ENCODE peak calls at places on chromosome 13, in seven cellular contexts. M, U, B, T, K, L and A are unnamed samples.

GRCh38 chr13:21539687-21540086 is 64.3 kb downstream of the MICU2 start:
- DNase-seq in B (no peak), M (no peak), L (no peak), U (no peak), K (no peak), T (no peak), A (no peak)

GRCh38 chr13:29556742-29557141 is 38.7 kb downstream of the SLC7A1 start:
- DNase-seq in U (peak; percentile 55), T (no peak), K (no peak), M (no peak), L (peak; percentile 65), B (no peak), A (no peak)

GRCh38 chr13:47661076-47661475 is 340.0 kb downstream of the SUCLA2 start:
- DNase-seq in B (peak; percentile 83), T (peak; percentile 68), K (no peak), L (peak; percentile 7), M (no peak), U (peak; percentile 71), A (no peak)

GRCh38 chr13:30585748-30586262 is 31.9 kb upstream of the USPL1 start:
- DNase-seq in K (no peak), T (peak; percentile 69), L (no peak), B (peak; percentile 69), M (no peak), U (peak; percentile 92), A (no peak)

GRCh38 chr13:43171489-43171888 is 148.1 kb downstream of the DNAJC15 start:
- DNase-seq in B (no peak), L (no peak), T (no peak), M (no peak), K (no peak), U (no peak), A (no peak)

GRCh38 chr13:74765955-74766354 is 631.8 kb upstream of the KLF12 start:
- DNase-seq in B (no peak), T (no peak), U (no peak), L (no peak), M (no peak), K (no peak), A (no peak)

GRCh38 chr13:77507931-77508776 is 27.4 kb upstream of the SCEL start:
- DNase-seq in L (no peak), B (peak; percentile 95), U (peak; percentile 97), M (no peak), K (no peak), T (peak; percentile 35), A (peak; percentile 64)

GRCh38 chr13:43061496-43062280 is 38.3 kb downstream of the DNAJC15 start:
- DNase-seq in K (no peak), M (no peak), U (no peak), B (no peak), T (no peak), L (no peak), A (no peak)

GRCh38 chr13:51804295-51805172 is 571 bp upstream of the DHRS12 start:
- DNase-seq in M (no peak), K (peak; percentile 61), L (no peak), T (no peak), U (no peak), B (no peak), A (no peak)

GRCh38 chr13:94115054-94115453 is 364.4 kb downstream of the DCT start:
- DNase-seq in B (no peak), K (no peak), L (peak; percentile 11), T (no peak), M (peak; percentile 5), U (no peak), A (no peak)

GRCh38 chr13:51282322-51282721 is 57.2 kb upstream of the SERPINE3 start:
- DNase-seq in T (no peak), M (no peak), K (no peak), U (no peak), L (no peak), B (no peak), A (no peak)

GRCh38 chr13:24719139-24719538 is 38.9 kb downstream of the ATP12A start:
- DNase-seq in K (no peak), M (no peak), U (no peak), L (no peak), B (no peak), T (no peak), A (no peak)

GRCh38 chr13:77136902-77137420 is 110.0 kb upstream of the FBXL3 start:
- DNase-seq in M (no peak), K (no peak), B (peak; percentile 84), T (peak; percentile 65), U (peak; percentile 96), L (no peak), A (no peak)

GRCh38 chr13:59607172-59607571 is 556.6 kb downstream of the DIAPH3 start:
- DNase-seq in K (no peak), B (no peak), T (no peak), M (no peak), L (no peak), U (no peak), A (no peak)
- H3K4me3 ChIP-seq in K (no peak overlapping the region), B (no peak overlapping the region), T (no peak overlapping the region), M (no peak overlapping the region), L (no peak overlapping the region), U (no peak overlapping the region), A (no peak overlapping the region)

DNA sequence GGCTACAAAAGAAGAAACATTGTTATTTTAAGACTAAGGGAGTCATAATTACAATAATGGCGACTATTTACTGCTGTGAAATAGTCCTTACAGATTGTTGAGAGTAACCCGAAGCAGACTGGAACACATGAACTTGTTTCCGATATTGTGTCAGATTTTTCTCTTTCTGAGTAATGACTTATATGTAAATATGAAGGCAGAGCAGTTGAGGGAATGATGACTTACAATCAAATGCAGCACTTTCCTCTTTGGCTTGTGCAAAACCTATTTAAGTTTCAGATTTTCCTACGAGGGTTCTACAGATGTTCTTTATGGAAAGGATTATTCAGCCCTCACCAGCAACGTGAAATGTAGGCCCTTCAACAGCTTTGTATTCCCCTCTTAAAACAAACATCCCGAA is 198.6 kb downstream of the RGCC start:
- DNase-seq in T (no peak), L (no peak), U (no peak), M (no peak), K (no peak), B (no peak), A (no peak)
- H3K4me3 ChIP-seq in T (no peak overlapping the region), L (no peak overlapping the region), U (no peak overlapping the region), M (no peak overlapping the region), K (no peak overlapping the region), B (no peak overlapping the region), A (no peak overlapping the region)

GRCh38 chr13:64071352-64071751 is 2655.7 kb upstream of the PCDH20 start:
- DNase-seq in L (no peak), U (no peak), M (no peak), K (no peak), T (no peak), B (no peak), A (no peak)

GRCh38 chr13:64069892-64070291 is 2654.2 kb upstream of the PCDH20 start:
- DNase-seq in U (no peak), T (no peak), K (no peak), L (no peak), B (no peak), M (no peak), A (no peak)

GRCh38 chr13:64075543-64076271 is 2660.1 kb upstream of the PCDH20 start:
- DNase-seq in M (no peak), B (no peak), U (no peak), L (no peak), T (no peak), K (no peak), A (no peak)

GRCh38 chr13:64074989-64075474 is 2659.4 kb upstream of the PCDH20 start:
- DNase-seq in K (no peak), B (no peak), L (no peak), T (no peak), M (no peak), U (no peak), A (no peak)

GRCh38 chr13:64073203-64073602 is 2657.6 kb upstream of the PCDH20 start:
- DNase-seq in U (no peak), K (no peak), T (no peak), L (no peak), B (no peak), M (no peak), A (no peak)
- H3K4me3 ChIP-seq in U (no peak overlapping the region), K (no peak overlapping the region), T (no peak overlapping the region), L (no peak overlapping the region), B (no peak overlapping the region), M (no peak overlapping the region), A (no peak overlapping the region)

DNA sequence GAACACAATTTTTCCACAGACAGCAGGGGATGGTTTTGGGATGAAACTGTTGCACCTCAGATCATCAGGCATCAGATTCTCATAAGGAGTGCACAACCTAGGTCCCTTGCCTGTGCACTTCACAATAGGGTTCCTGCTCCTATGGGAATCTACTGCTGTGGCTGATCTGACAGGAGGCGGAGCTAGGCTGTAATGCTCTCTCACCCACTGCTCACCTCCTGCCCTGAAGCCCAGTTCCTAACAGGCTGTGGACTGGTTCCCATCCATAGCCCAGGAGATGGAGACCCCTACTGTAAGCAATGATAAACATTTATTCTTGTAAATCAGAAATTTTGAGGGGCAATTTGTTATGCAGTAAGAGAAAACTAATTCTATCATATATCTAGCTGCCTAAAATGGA is 1234.7 kb downstream of the SLITRK1 start:
- DNase-seq in B (no peak), L (no peak), K (no peak), U (no peak), M (no peak), T (no peak), A (no peak)
- H3K4me3 ChIP-seq in B (no peak overlapping the region), L (no peak overlapping the region), K (no peak overlapping the region), U (no peak overlapping the region), M (no peak overlapping the region), T (no peak overlapping the region), A (no peak overlapping the region)

DNA sequence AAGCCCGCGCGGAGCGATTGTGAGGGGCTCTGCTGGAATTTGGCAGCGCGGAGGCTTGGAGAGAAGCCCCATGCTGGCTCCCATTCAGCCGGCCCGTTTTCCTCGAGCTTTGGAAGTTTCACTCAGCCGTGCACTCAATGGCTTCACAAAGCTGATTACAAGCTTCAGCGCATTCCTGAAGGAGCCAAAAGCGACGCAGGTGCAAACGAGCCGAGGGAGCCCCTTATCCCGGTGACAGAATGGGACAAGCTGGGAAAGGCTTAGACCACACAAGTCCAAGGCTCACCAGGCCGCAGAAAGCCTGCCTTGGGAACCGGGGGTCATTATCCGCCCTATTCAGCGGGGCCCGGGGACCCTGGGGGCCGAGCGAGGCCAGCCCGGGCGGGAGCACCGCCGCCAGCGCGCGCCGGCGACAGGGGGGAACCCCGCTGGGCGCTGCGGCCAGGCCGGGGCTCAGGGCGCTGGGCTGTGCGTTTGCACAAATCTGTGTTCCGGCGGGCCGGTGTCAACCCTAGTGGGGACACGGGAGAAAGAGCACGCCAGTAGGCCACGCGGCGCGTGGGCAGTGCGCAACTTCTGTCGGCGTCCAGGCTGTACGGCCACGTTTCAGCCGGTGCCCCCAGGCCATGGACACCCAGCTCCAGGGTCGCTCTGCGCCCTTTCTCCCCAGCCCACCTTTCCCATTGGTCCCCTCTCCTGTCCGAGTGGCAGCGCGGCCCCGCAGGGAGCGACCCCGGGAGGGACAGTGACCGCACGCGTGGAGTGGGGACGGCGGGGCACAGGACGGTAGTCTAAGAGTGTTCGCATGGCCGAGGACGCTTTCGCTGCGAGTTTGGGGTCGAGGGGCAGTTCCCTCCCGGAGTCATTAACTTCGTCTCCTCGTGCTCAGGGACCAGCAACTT is 37.3 kb downstream of the SOX1 start:
- DNase-seq in K (no peak), U (no peak), L (peak; percentile 55), B (no peak), M (no peak), T (no peak), A (no peak)
- H3K4me3 ChIP-seq in K (no peak overlapping the region), U (no peak overlapping the region), L (peak overlapping the region; percentile 18), B (no peak overlapping the region), M (no peak overlapping the region), T (no peak overlapping the region), A (no peak overlapping the region)